ENCODE peak calls at places on chromosomes 2 and 18, in eight cellular contexts. One of them, this sample, is unnamed.

GRCh38 chr18:79786781-79787526 is 10.8 kb upstream of the KCNG2 start:
- DNase-seq in tibial nerve: no peak
- DNase-seq in GM12892: no peak
- DNase-seq in A673: no peak
- DNase-seq in fibroblast of pulmonary artery: peak; percentile 60
- DNase-seq in glomerular endothelial cell: no peak
- DNase-seq in H9: no peak
- DNase-seq in iPS DF 6.9: no peak
- DNase-seq in this sample: no peak

GRCh38 chr2:65564299-65564698 is 131.9 kb upstream of the SPRED2 start:
- DNase-seq in tibial nerve: no peak
- DNase-seq in GM12892: no peak
- DNase-seq in A673: no peak
- DNase-seq in fibroblast of pulmonary artery: no peak
- DNase-seq in glomerular endothelial cell: no peak
- DNase-seq in H9: no peak
- DNase-seq in iPS DF 6.9: no peak
- DNase-seq in this sample: no peak

GRCh38 chr2:73013941-73014340 is 57.6 kb downstream of the SFXN5 start:
- DNase-seq in tibial nerve: no peak
- DNase-seq in GM12892: no peak
- DNase-seq in A673: peak; percentile 16
- DNase-seq in fibroblast of pulmonary artery: peak; percentile 71
- DNase-seq in glomerular endothelial cell: peak; percentile 78
- DNase-seq in H9: no peak
- DNase-seq in iPS DF 6.9: no peak
- DNase-seq in this sample: no peak

GRCh38 chr2:99442837-99443236 is 47.0 kb downstream of the REV1 start:
- DNase-seq in tibial nerve: no peak
- DNase-seq in GM12892: no peak
- DNase-seq in A673: no peak
- DNase-seq in fibroblast of pulmonary artery: peak; percentile 42
- DNase-seq in glomerular endothelial cell: no peak
- DNase-seq in H9: no peak
- DNase-seq in iPS DF 6.9: no peak
- DNase-seq in this sample: no peak

GRCh38 chr2:107648781-107649413 is 177.8 kb upstream of the RGPD4 start:
- DNase-seq in tibial nerve: no peak
- DNase-seq in GM12892: no peak
- DNase-seq in A673: no peak
- DNase-seq in fibroblast of pulmonary artery: no peak
- DNase-seq in glomerular endothelial cell: no peak
- DNase-seq in H9: peak; percentile 29
- DNase-seq in iPS DF 6.9: no peak
- DNase-seq in this sample: peak; percentile 15

GRCh38 chr2:149160701-149161217 is 122.3 kb downstream of the LYPD6B start:
- DNase-seq in tibial nerve: no peak
- DNase-seq in GM12892: peak; percentile 10
- DNase-seq in A673: no peak
- DNase-seq in fibroblast of pulmonary artery: no peak
- DNase-seq in glomerular endothelial cell: no peak
- DNase-seq in H9: no peak
- DNase-seq in iPS DF 6.9: no peak
- DNase-seq in this sample: no peak

GRCh38 chr18:11178951-11179549 is 29.7 kb upstream of the PIEZO2 start:
- DNase-seq in tibial nerve: peak; percentile 64
- DNase-seq in GM12892: no peak
- DNase-seq in A673: no peak
- DNase-seq in fibroblast of pulmonary artery: peak; percentile 28
- DNase-seq in glomerular endothelial cell: no peak
- DNase-seq in H9: no peak
- DNase-seq in iPS DF 6.9: no peak
- DNase-seq in this sample: no peak

GRCh38 chr2:2590796-2591541 is 259.9 kb upstream of the MYT1L start:
- DNase-seq in tibial nerve: no peak
- DNase-seq in GM12892: no peak
- DNase-seq in A673: no peak
- DNase-seq in fibroblast of pulmonary artery: no peak
- DNase-seq in glomerular endothelial cell: no peak
- DNase-seq in H9: no peak
- DNase-seq in iPS DF 6.9: no peak
- DNase-seq in this sample: no peak

GRCh38 chr2:112889976-112890375 is 21.0 kb upstream of the IL37 start:
- DNase-seq in tibial nerve: no peak
- DNase-seq in GM12892: no peak
- DNase-seq in A673: no peak
- DNase-seq in fibroblast of pulmonary artery: no peak
- DNase-seq in glomerular endothelial cell: no peak
- DNase-seq in H9: no peak
- DNase-seq in iPS DF 6.9: no peak
- DNase-seq in this sample: no peak

GRCh38 chr2:190867182-190867581 is 13.4 kb upstream of the GLS start:
- DNase-seq in tibial nerve: no peak
- DNase-seq in GM12892: no peak
- DNase-seq in A673: no peak
- DNase-seq in fibroblast of pulmonary artery: peak; percentile 44
- DNase-seq in glomerular endothelial cell: no peak
- DNase-seq in H9: no peak
- DNase-seq in iPS DF 6.9: no peak
- DNase-seq in this sample: no peak

GRCh38 chr18:76687271-76688006 is 134.9 kb upstream of the ZNF236 start:
- DNase-seq in tibial nerve: no peak
- DNase-seq in GM12892: no peak
- DNase-seq in A673: peak; percentile 21
- DNase-seq in fibroblast of pulmonary artery: no peak
- DNase-seq in glomerular endothelial cell: peak; percentile 25
- DNase-seq in H9: no peak
- DNase-seq in iPS DF 6.9: no peak
- DNase-seq in this sample: no peak

GRCh38 chr18:78517328-78517727 is 462.3 kb upstream of the SALL3 start:
- DNase-seq in tibial nerve: no peak
- DNase-seq in GM12892: no peak
- DNase-seq in A673: no peak
- DNase-seq in fibroblast of pulmonary artery: no peak
- DNase-seq in glomerular endothelial cell: no peak
- DNase-seq in H9: no peak
- DNase-seq in iPS DF 6.9: no peak
- DNase-seq in this sample: no peak

GRCh38 chr2:241811209-241811951 is 2.4 kb downstream of the NEU4 start:
- DNase-seq in tibial nerve: no peak
- DNase-seq in GM12892: no peak
- DNase-seq in A673: no peak
- DNase-seq in fibroblast of pulmonary artery: no peak
- DNase-seq in glomerular endothelial cell: no peak
- DNase-seq in H9: no peak
- DNase-seq in iPS DF 6.9: no peak
- DNase-seq in this sample: no peak

GRCh38 chr2:115165529-115166109 is 723.2 kb downstream of the DPP10 start:
- DNase-seq in tibial nerve: no peak
- DNase-seq in GM12892: no peak
- DNase-seq in A673: peak; percentile 58
- DNase-seq in fibroblast of pulmonary artery: peak; percentile 53
- DNase-seq in glomerular endothelial cell: peak; percentile 4
- DNase-seq in H9: no peak
- DNase-seq in iPS DF 6.9: peak; percentile 7
- DNase-seq in this sample: no peak

GRCh38 chr2:134762508-134762907 is 43.7 kb upstream of the TMEM163 start:
- DNase-seq in tibial nerve: no peak
- DNase-seq in GM12892: no peak
- DNase-seq in A673: no peak
- DNase-seq in fibroblast of pulmonary artery: peak; percentile 46
- DNase-seq in glomerular endothelial cell: no peak
- DNase-seq in H9: no peak
- DNase-seq in iPS DF 6.9: no peak
- DNase-seq in this sample: no peak

GRCh38 chr18:28581503-28582169 is 404.7 kb upstream of the CDH2 start:
- DNase-seq in tibial nerve: no peak
- DNase-seq in GM12892: no peak
- DNase-seq in A673: no peak
- DNase-seq in fibroblast of pulmonary artery: peak; percentile 8
- DNase-seq in glomerular endothelial cell: no peak
- DNase-seq in H9: no peak
- DNase-seq in iPS DF 6.9: no peak
- DNase-seq in this sample: no peak

GRCh38 chr18:45916302-45916701 is 50.8 kb downstream of the EPG5 start:
- DNase-seq in tibial nerve: no peak
- DNase-seq in GM12892: peak; percentile 8
- DNase-seq in A673: no peak
- DNase-seq in fibroblast of pulmonary artery: no peak
- DNase-seq in glomerular endothelial cell: no peak
- DNase-seq in H9: no peak
- DNase-seq in iPS DF 6.9: no peak
- DNase-seq in this sample: no peak

GRCh38 chr2:203135105-203135504 is 103.7 kb upstream of the CYP20A1 start:
- DNase-seq in tibial nerve: no peak
- DNase-seq in GM12892: no peak
- DNase-seq in A673: no peak
- DNase-seq in fibroblast of pulmonary artery: no peak
- DNase-seq in glomerular endothelial cell: no peak
- DNase-seq in H9: no peak
- DNase-seq in iPS DF 6.9: no peak
- DNase-seq in this sample: no peak

GRCh38 chr2:208360259-208361076 is 46.1 kb upstream of the PTH2R start:
- DNase-seq in tibial nerve: no peak
- DNase-seq in GM12892: no peak
- DNase-seq in A673: no peak
- DNase-seq in fibroblast of pulmonary artery: no peak
- DNase-seq in glomerular endothelial cell: no peak
- DNase-seq in H9: peak; percentile 39
- DNase-seq in iPS DF 6.9: no peak
- DNase-seq in this sample: no peak

GRCh38 chr2:127208313-127208712 is 11.8 kb downstream of the CYP27C1 start:
- DNase-seq in tibial nerve: no peak
- DNase-seq in GM12892: no peak
- DNase-seq in A673: peak; percentile 93
- DNase-seq in fibroblast of pulmonary artery: no peak
- DNase-seq in glomerular endothelial cell: no peak
- DNase-seq in H9: peak; percentile 86
- DNase-seq in iPS DF 6.9: no peak
- DNase-seq in this sample: peak; percentile 66

This sample was measured in H1.